ENCODE peak calls at places on chromosomes 16 and 17, in four cellular contexts. B, X, F and Y are unnamed samples.

GRCh38 chr17:73506470-73507435 is 137.5 kb downstream of the SDK2 start:
- DNase-seq in X (peak), F (no peak), B (no peak), Y (no peak)

GRCh38 chr17:35793257-35793656 is 2.2 kb downstream of the MMP28 start:
- DNase-seq in F (no peak), B (no peak), X (no peak), Y (no peak)

GRCh38 chr17:58120195-58120822 is 27.9 kb upstream of the OR4D1 start:
- DNase-seq in F (no peak), X (no peak), B (peak), Y (peak)

GRCh38 chr16:50196736-50197135 is 43.6 kb downstream of the TENT4B start:
- DNase-seq in X (no peak), F (no peak), B (peak), Y (peak)

GRCh38 chr17:41308251-41308917 is 725 bp downstream of the KRTAP16-1 start:
- DNase-seq in X (no peak), F (peak), B (peak), Y (peak)

GRCh38 chr16:25988089-25988488 is 296.3 kb downstream of the HS3ST4 start:
- DNase-seq in X (no peak), F (no peak), B (no peak), Y (no peak)

GRCh38 chr16:78310990-78311561 is 211.6 kb downstream of the WWOX start:
- DNase-seq in B (peak), X (peak), F (no peak), Y (peak)

GRCh38 chr16:81531415-81531814 is 86.8 kb downstream of the CMIP start:
- DNase-seq in F (no peak), B (no peak), X (no peak), Y (no peak)

GRCh38 chr17:1865252-1866037 is 35.6 kb downstream of the RPA1 start:
- DNase-seq in F (no peak), X (peak), B (peak), Y (no peak)

GRCh38 chr16:17497648-17498047 is 26.9 kb upstream of the XYLT1 start:
- DNase-seq in X (no peak), F (no peak), B (peak), Y (no peak)

GRCh38 chr16:89039756-89040155 is 53.9 kb upstream of the ACSF3 start:
- DNase-seq in X (no peak), F (peak), B (no peak), Y (no peak)

GRCh38 chr16:58556678-58557077 is 41.4 kb downstream of the SETD6 start:
- DNase-seq in F (no peak), B (no peak), X (no peak), Y (no peak)

GRCh38 chr16:86363836-86364618 is 146.3 kb upstream of the FOXF1 start:
- DNase-seq in F (no peak), B (no peak), X (no peak), Y (no peak)

GRCh38 chr17:42431758-42432161 is 8.7 kb upstream of the CAVIN1 start:
- DNase-seq in F (no peak), X (no peak), B (peak), Y (no peak)

GRCh38 chr16:89291355-89291754 is 73.9 kb downstream of the ZNF778 start:
- DNase-seq in B (no peak), X (no peak), F (peak), Y (no peak)

GRCh38 chr17:632551-632950 is 82.1 kb downstream of the VPS53 start:
- DNase-seq in F (no peak), B (no peak), X (no peak), Y (no peak)

GRCh38 chr16:31215287-31216115 is 1.4 kb downstream of the PYDC1 start:
- DNase-seq in F (peak), B (peak), X (peak), Y (no peak)

GRCh38 chr16:53839150-53839549 is 135.2 kb downstream of the FTO start:
- DNase-seq in X (no peak), B (no peak), F (no peak), Y (no peak)

GRCh38 chr17:50129303-50129945 is 536 bp downstream of the SAMD14 start:
- DNase-seq in B (peak), F (peak), X (peak), Y (no peak)

GRCh38 chr16:30060354-30061194 is 5.0 kb upstream of the ALDOA start:
- DNase-seq in X (no peak), B (no peak), F (no peak), Y (no peak)

GRCh38 chr17:79369001-79369400 is 241.8 kb downstream of the RBFOX3 start:
- DNase-seq in F (no peak), X (no peak), B (no peak), Y (no peak)

GRCh38 chr16:10090816-10091215 is 91.4 kb downstream of the GRIN2A start:
- DNase-seq in F (no peak), B (peak), X (no peak), Y (no peak)

GRCh38 chr16:1792836-1793577 is 498 bp downstream of the IGFALS start:
- DNase-seq in B (no peak), F (peak), X (no peak), Y (no peak)

GRCh38 chr16:83363521-83363920 is 444.3 kb upstream of the HSBP1 start:
- DNase-seq in X (no peak), F (no peak), B (peak), Y (no peak)

GRCh38 chr17:68292689-68293040 is 1.4 kb downstream of the ARSG start:
- DNase-seq in B (no peak), X (no peak), F (no peak), Y (no peak)
- H3K4me3 ChIP-seq in B (no peak), X (peak), F (no peak), Y (peak)

DNA sequence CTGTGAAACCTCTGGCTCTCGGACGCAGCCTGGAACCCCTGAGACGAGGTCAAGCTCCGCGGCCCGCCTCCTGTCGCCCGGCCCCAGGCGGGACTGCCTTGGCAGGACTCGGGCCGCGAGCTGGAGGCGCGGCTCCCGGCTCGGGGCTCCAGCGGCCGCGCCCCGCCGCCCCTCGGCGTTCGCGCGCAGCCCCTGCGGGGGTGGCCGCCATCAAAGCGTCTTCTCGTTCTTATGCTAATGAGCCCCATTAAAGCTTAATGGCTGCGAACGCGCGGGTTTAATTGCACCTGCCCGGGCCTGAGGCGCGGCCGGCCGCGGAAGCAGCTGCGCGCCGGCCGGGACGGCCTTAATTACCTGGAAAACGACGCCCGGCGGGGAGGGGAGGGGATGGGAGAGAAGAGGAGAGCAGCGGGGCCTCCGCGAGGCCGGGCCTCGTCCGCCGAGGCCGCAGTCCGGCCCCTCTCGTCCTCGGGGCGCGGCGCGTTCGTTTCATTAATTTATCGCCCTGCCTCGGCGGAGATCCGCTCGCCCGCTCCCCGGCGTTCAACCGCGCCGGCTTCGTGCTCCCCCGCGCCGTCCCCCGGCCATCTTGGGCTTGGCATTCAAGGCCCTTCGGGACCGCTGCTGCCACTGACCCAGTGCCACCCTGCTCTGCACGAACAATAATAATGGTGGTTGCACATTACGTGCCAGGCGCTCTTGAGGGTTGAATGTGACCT is 19.2 kb downstream of the RAI1 start:
- DNase-seq in F (no peak), B (no peak), X (no peak), Y (no peak)
- H3K4me3 ChIP-seq in F (peak), B (no peak), X (no peak), Y (no peak)

GRCh38 chr16:4215106-4215505 is 26.8 kb downstream of the SRL start:
- DNase-seq in X (no peak), F (no peak), B (no peak), Y (no peak)

GRCh38 chr16:4214215-4214621 is 27.7 kb downstream of the SRL start:
- DNase-seq in B (peak), F (no peak), X (no peak), Y (no peak)

GRCh38 chr16:4217246-4218131 is 24.4 kb downstream of the SRL start:
- DNase-seq in X (peak), B (no peak), F (no peak), Y (no peak)

GRCh38 chr16:4216631-4217030 is 25.2 kb downstream of the SRL start:
- DNase-seq in F (no peak), B (no peak), X (no peak), Y (no peak)

DNA sequence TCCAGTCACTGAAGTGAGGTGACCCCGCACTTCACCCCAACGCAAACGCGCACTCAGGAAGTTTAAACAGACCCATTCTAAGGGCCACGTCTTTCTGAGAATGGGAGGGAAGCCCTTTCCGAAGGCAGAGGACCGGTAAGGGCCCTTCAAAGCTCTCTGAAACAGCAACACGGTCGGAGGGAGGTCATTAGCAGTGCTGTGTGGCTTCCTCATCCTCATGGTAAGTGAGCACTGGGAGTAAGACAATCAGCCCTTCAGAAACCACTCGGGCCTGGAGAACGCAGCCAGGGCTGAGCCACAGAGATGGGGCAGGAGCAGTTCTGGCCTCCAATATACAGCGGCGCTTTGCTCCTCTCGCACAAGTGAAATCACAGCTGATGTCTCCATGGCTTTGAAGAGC is 23.7 kb downstream of the SRL start:
- DNase-seq in F (no peak), B (no peak), X (no peak), Y (no peak)
- H3K4me3 ChIP-seq in F (no peak), B (no peak), X (no peak), Y (no peak)

DNA sequence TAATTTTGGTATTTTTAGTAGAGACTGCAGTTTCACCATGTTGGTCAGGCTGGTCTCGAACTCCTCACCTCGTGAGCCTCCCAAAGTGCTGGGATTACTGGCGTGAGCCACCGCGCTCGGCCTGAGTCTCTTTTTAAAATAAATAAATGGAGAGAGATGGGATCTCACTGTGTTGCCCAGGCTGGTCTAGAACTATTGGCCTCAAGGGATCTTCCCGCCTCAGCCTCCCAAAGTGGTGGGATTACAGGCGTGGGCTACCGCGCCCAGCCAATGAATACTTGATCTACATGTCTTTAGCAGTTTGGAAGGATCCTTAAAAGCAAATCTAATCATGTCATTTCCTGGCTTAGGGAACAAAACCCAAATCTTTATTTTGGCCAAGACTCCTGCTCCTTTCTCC is 1.2 kb downstream of the DHODH start:
- DNase-seq in B (no peak), F (no peak), X (no peak), Y (no peak)
- H3K4me3 ChIP-seq in B (no peak), F (no peak), X (no peak), Y (no peak)

DNA sequence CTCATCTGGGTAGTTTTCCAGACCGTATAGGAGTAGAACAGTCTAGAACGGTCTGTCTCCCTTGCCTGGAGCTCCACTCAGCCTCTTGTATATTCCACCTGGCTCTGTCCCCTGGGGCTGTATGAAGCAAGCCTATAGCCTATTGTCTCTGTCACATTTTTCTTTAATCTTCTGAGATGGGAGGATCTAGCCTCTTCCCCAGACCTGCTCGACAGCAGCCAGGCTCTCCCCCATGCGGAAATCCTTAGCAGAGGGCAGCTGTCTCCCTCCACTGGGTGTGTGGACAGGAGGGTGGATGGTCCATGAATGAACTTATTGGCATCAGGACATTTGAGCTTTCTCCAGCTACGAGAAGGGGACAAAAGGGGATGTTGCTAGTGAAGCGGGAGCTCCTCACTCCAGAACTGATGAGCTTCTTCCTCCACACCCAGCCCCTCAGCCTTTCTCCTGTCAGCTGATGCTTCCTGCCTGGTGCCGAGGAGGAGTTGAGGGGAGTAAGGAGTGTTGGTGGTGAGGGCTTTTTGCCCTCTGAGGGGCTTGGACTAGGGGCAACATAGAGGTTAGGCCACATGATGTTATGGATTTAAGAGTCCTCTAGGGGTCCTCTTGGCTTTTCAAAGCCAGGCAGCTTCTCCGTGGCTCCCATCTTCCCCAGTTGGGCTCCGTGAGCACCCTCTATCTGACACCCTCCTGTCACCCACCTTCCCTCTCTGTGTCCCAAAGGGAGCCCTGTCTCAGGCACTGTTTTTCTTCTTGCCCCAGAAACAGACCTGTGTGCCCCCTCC is 28.0 kb downstream of the ARHGAP23 start:
- DNase-seq in B (no peak), X (no peak), F (no peak), Y (no peak)
- H3K4me3 ChIP-seq in B (peak), X (no peak), F (no peak), Y (no peak)

DNA sequence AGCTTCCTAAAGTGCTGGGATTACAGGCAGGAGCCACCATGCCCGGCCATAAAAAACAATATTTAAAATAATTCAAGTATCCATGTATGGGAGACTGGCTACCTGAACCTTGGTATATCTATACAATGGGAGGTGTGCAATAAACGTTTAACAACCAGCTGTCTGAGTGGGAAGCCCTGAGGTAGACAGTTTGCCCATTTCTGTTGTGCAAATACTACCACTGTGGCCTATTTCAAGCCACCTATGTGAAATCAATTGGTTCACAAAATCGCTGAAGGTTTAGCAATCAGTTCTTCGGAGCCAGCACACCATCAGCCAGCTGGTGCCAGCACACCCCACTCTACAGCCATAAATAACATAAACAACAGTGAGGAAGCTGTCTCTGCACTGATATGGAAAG is 46.8 kb upstream of the KDM8 start:
- DNase-seq in X (no peak), F (no peak), B (peak), Y (no peak)
- H3K4me3 ChIP-seq in X (no peak), F (no peak), B (no peak), Y (no peak)

GRCh38 chr17:32929588-32929987 is 1.6 kb downstream of the TMEM98 start:
- DNase-seq in B (no peak), X (no peak), F (no peak), Y (no peak)

GRCh38 chr17:32927724-32928526 is at the start of gene TMEM98:
- DNase-seq in X (peak), B (peak), F (peak), Y (no peak)

GRCh38 chr17:32928527-32929287 is 754 bp downstream of the TMEM98 start:
- DNase-seq in B (peak), X (no peak), F (no peak), Y (no peak)

GRCh38 chr17:32930512-32930911 is 2.6 kb downstream of the TMEM98 start:
- DNase-seq in B (no peak), X (no peak), F (no peak), Y (no peak)

GRCh38 chr17:32929288-32929574 is 1.3 kb downstream of the TMEM98 start:
- DNase-seq in X (peak), B (peak), F (no peak), Y (no peak)
- H3K4me3 ChIP-seq in X (peak), B (peak), F (no peak), Y (no peak)

DNA sequence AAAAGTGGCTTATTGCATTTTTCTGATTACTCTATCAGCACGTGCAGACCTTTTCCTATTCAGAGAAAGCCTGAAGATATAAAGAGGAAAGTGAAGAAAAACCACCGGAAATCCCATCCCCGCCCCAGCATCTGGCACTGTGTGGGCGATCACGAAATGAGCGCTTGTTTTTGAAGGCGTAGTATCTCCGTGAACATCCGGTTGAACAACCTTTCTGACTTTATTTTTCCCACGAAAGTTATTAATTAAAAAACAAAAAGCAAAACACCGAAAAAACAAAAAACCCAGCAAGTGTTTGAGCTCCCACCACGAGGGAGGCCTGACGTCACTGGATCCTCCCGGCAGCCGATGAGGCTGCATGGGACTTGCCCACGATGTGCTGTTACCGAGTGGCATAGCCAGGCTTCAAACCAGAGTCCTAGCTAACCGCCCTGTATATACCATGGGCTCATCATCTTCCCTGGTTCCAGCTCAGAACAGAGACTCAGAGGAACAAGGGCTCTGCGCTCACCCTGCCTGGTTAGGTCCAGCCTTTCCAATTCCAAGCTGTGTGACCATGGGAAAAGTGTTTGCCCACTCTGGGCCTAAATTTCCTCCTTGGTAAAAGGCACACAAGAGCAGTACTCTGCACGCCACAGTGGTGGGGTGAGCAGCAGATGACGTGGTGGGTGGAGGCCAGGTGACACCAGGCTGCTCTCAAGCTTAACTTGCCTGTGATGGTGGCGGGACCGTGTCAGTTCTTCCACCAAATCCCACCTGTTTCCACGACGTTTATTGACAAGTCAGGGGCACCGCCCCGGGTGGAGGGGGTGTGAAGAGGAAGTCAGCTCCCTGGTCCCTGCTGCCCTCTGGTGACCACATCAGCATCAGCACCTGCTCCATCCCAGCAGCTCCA is 34.3 kb upstream of the IL21R start:
- DNase-seq in X (peak), F (peak), B (peak), Y (peak)
- H3K4me3 ChIP-seq in X (no peak), F (no peak), B (peak), Y (peak)

GRCh38 chr17:31190351-31190750 is 95.6 kb downstream of the NF1 start:
- DNase-seq in F (no peak), B (peak), X (no peak), Y (no peak)
- H3K4me3 ChIP-seq in F (no peak), B (no peak), X (no peak), Y (no peak)

DNA sequence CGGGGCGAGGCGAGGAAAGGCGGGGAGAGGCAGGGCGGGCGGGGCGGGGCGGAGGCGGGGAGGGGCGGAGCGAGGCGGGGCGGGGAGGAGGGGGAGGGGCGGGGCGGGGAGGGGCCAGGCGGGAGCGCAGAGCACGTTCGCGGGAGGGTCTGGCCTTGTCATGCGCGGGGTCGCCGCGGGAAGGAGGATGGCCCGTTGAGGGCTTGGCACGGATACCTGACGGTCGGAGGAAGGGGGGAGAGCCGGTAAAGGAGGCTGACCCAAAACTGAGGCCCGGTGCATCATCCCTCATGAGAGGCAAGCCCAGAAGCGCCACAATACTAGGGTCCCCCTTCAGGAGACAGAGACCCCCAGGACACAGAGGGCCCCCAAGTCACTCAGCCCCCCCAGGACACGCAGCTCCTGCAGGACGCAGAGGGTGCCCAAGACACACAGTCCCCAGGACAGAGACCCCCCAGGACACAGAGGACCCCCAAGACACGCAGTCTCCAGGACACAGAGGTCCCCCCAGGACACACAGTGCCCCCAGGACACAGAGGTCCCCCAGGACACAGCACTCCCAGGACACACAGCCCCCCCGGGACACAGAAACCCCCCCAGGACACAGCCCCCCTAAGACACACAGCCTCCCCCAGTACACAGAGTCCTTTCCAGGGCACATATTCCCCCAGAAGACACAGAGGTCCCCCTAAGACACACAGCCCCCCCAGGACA is 674 bp upstream of the WDR45B start:
- DNase-seq in F (peak), B (no peak), X (peak), Y (peak)
- H3K4me3 ChIP-seq in F (no peak), B (peak), X (peak), Y (peak)